ENCODE peak calls at places on chromosomes 11 and 22, in eight cellular contexts. W, B, K, V, Q, J, Y and T are unnamed samples.

GRCh38 chr11:19276859-19277808 is 36.4 kb upstream of the E2F8 start:
- DNase-seq in W (no peak), B (no peak), K (no peak), V (peak), Q (peak), J (no peak), Y (no peak), T (peak)

GRCh38 chr11:61851128-61851899 is 23.2 kb downstream of the FADS2 start:
- DNase-seq in W (no peak), B (peak), K (peak), V (no peak), Q (no peak), J (no peak), Y (no peak), T (no peak)

GRCh38 chr22:33873186-33873585 is 47.1 kb downstream of the LARGE1 start:
- DNase-seq in W (no peak), B (no peak), K (peak), V (peak), Q (no peak), J (no peak), Y (no peak), T (no peak)

GRCh38 chr11:79727221-79727620 is 286.4 kb upstream of the TENM4 start:
- DNase-seq in W (no peak), B (no peak), K (no peak), V (no peak), Q (no peak), J (no peak), Y (no peak), T (no peak)

GRCh38 chr11:119854521-119854920 is 125.5 kb upstream of the NECTIN1 start:
- DNase-seq in W (no peak), B (no peak), K (no peak), V (peak), Q (peak), J (no peak), Y (no peak), T (no peak)

GRCh38 chr11:77753230-77753629 is 67.3 kb downstream of the RSF1 start:
- DNase-seq in W (no peak), B (no peak), K (no peak), V (no peak), Q (no peak), J (no peak), Y (no peak), T (no peak)

GRCh38 chr22:21073023-21073422 is 27.3 kb downstream of the LRRC74B start:
- DNase-seq in W (no peak), B (no peak), K (no peak), V (no peak), Q (peak), J (no peak), Y (no peak), T (no peak)

GRCh38 chr22:38981659-38982007 is 514 bp upstream of the APOBEC3B start:
- DNase-seq in W (no peak), B (no peak), K (no peak), V (no peak), Q (peak), J (no peak), Y (no peak), T (no peak)

GRCh38 chr22:37401401-37401859 is 25.8 kb downstream of the ELFN2 start:
- DNase-seq in W (no peak), B (no peak), K (peak), V (no peak), Q (no peak), J (no peak), Y (no peak), T (no peak)